ENCODE peak calls at places on chromosomes 12 and 14, in six cellular contexts. T is NCI-H1417; H is CD4-positive, alpha-beta T cell; G is effector CD4-positive, alpha-beta T cell; K is Panc1; S is astrocyte of the hippocampus. P is an unnamed sample.

GRCh38 chr14:63039800-63040380 is 5.4 kb downstream of the KCNH5 start:
- DNase-seq in S (peak), T (peak), H (no peak), G (no peak), K (peak), P (peak)

GRCh38 chr12:51976376-51977160 is 25.1 kb downstream of the ACVR1B start:
- DNase-seq in K (no peak), H (no peak), G (no peak), T (no peak), S (peak), P (peak)

GRCh38 chr12:52370906-52371608 is 3.8 kb upstream of the KRT85 start:
- DNase-seq in T (no peak), G (no peak), S (peak), K (no peak), H (no peak), P (no peak)

GRCh38 chr12:121811434-121812319 is 7.9 kb downstream of the SETD1B start:
- DNase-seq in G (peak), H (peak), S (peak), T (peak), K (no peak), P (peak)

GRCh38 chr12:53051058-53051880 is 1.4 kb downstream of the TNS2 start:
- DNase-seq in K (no peak), H (no peak), S (peak), T (peak), G (no peak), P (no peak)

GRCh38 chr12:26271889-26272492 is 76.6 kb downstream of the SSPN start:
- DNase-seq in G (no peak), T (no peak), H (no peak), S (peak), K (no peak), P (no peak)

GRCh38 chr14:35387713-35388579 is 16.6 kb downstream of the NFKBIA start:
- DNase-seq in K (no peak), H (no peak), G (no peak), T (no peak), S (no peak), P (no peak)

GRCh38 chr12:79661629-79662028 is 29.1 kb downstream of the PAWR start:
- DNase-seq in G (no peak), H (no peak), K (no peak), S (no peak), T (no peak), P (no peak)

GRCh38 chr12:4355843-4356327 is 23.6 kb downstream of the FGF23 start:
- DNase-seq in T (peak), H (peak), G (no peak), K (peak), S (peak), P (no peak)

GRCh38 chr14:32081901-32082300 is 4.8 kb downstream of the ARHGAP5 start:
- DNase-seq in K (no peak), H (no peak), G (no peak), T (no peak), S (no peak), P (no peak)

GRCh38 chr12:24062642-24063245 is 113.3 kb upstream of the SOX5 start:
- DNase-seq in S (peak), G (no peak), H (no peak), K (no peak), T (no peak), P (no peak)

GRCh38 chr12:121872546-121873223 is 14.0 kb upstream of the HPD start:
- DNase-seq in K (no peak), H (no peak), G (no peak), S (peak), T (no peak), P (no peak)

GRCh38 chr14:63492391-63492790 is 50.8 kb downstream of the PPP2R5E start:
- DNase-seq in S (peak), G (no peak), H (no peak), T (no peak), K (no peak), P (no peak)